ENCODE peak calls at places on chromosomes 4 and X, in six cellular contexts. O, R, Y, N, U and V are unnamed samples.

GRCh38 chr4:26525136-26525535 is 34.9 kb upstream of the CCKAR start:
- DNase-seq in Y (no peak), U (no peak), N (no peak), R (no peak), O (no peak), V (no peak)

GRCh38 chr4:148059617-148060180 is 327.8 kb downstream of the ARHGAP10 start:
- DNase-seq in O (no peak), U (no peak), R (no peak), N (no peak), Y (peak; percentile 42), V (no peak)

GRCh38 chr4:96593422-96593821 is 753.5 kb downstream of the PDHA2 start:
- DNase-seq in O (no peak), R (no peak), Y (no peak), U (no peak), N (peak; percentile 69), V (no peak)

GRCh38 chrX:45368705-45369104 is 168.0 kb upstream of the DIPK2B start:
- DNase-seq in O (no peak), R (no peak), U (no peak), Y (no peak), N (no peak), V (no peak)

GRCh38 chrX:338836-339400 is 20.3 kb upstream of the GTPBP6 start:
- DNase-seq in Y (no peak), U (no peak), R (no peak), O (no peak), N (no peak), V (no peak)

GRCh38 chr4:55078987-55079386 is 46.4 kb downstream of the KDR start:
- DNase-seq in R (no peak), O (no peak), N (no peak), U (no peak), Y (peak; percentile 76), V (peak; percentile 54)

GRCh38 chr4:56817840-56818491 is 3.5 kb downstream of the SPINK2 start:
- DNase-seq in Y (no peak), R (no peak), O (no peak), U (no peak), N (no peak), V (no peak)

GRCh38 chr4:46274717-46275116 is 115.2 kb downstream of the GABRA2 start:
- DNase-seq in R (no peak), U (no peak), N (no peak), Y (no peak), O (no peak), V (no peak)

GRCh38 chr4:177367336-177367735 is 57.7 kb downstream of the NEIL3 start:
- DNase-seq in Y (no peak), R (peak; percentile 17), O (no peak), N (no peak), U (no peak), V (no peak)

GRCh38 chr4:67873116-67873515 is 10.7 kb downstream of the TMPRSS11D start:
- DNase-seq in U (no peak), Y (no peak), N (no peak), O (no peak), R (no peak), V (no peak)

GRCh38 chr4:147837435-147837834 is 105.5 kb downstream of the ARHGAP10 start:
- DNase-seq in U (no peak), Y (no peak), O (no peak), R (peak; percentile 12), N (no peak), V (no peak)

GRCh38 chrX:71301195-71301924 is at the start of gene ITGB1BP2:
- DNase-seq in Y (peak; percentile 31), R (no peak), U (no peak), N (no peak), O (no peak), V (peak; percentile 44)

GRCh38 chrX:148504412-148504950 is 4.1 kb downstream of the AFF2 start:
- DNase-seq in R (no peak), U (no peak), N (no peak), Y (no peak), O (no peak), V (no peak)

GRCh38 chr4:105088110-105088879 is 58.4 kb upstream of the TET2 start:
- DNase-seq in N (no peak), O (no peak), R (peak; percentile 39), U (no peak), Y (no peak), V (peak; percentile 22)

GRCh38 chr4:182555997-182556418 is 312.8 kb downstream of the TENM3 start:
- DNase-seq in Y (no peak), R (no peak), O (no peak), U (no peak), N (peak; percentile 72), V (peak; percentile 18)

GRCh38 chr4:151238477-151238876 is 38.5 kb upstream of the PRSS48 start:
- DNase-seq in R (no peak), U (no peak), N (no peak), Y (no peak), O (no peak), V (no peak)

GRCh38 chrX:40266490-40267333 is 169.0 kb upstream of the BCOR start:
- DNase-seq in R (peak; percentile 72), N (peak; percentile 74), Y (peak; percentile 70), O (peak; percentile 55), U (peak; percentile 44), V (peak; percentile 58)

GRCh38 chr4:164997324-164997723 is 19.9 kb upstream of the TRIM61 start:
- DNase-seq in Y (no peak), R (no peak), U (no peak), O (no peak), N (no peak), V (no peak)

GRCh38 chrX:2576793-2577192 is 76.0 kb upstream of the DHRSX start:
- DNase-seq in O (no peak), N (no peak), Y (no peak), R (no peak), U (no peak), V (no peak)

GRCh38 chr4:189436207-189436606 is 504.5 kb upstream of the FRG1 start:
- DNase-seq in U (no peak), N (no peak), Y (no peak), R (no peak), O (no peak), V (no peak)

GRCh38 chrX:9943420-9943819 is 23.7 kb upstream of the CLDN34 start:
- DNase-seq in R (no peak), N (no peak), Y (no peak), U (no peak), O (no peak), V (no peak)

GRCh38 chr4:177442623-177443155 is 452 bp upstream of the AGA start:
- DNase-seq in N (peak; percentile 65), O (peak; percentile 7), U (no peak), Y (no peak), R (no peak), V (no peak)

GRCh38 chr4:174036111-174036510 is 247.4 kb downstream of the FBXO8 start:
- DNase-seq in N (peak; percentile 75), U (no peak), Y (no peak), O (no peak), R (no peak), V (no peak)

GRCh38 chr4:10421344-10422055 is 35.7 kb downstream of the ZNF518B start:
- DNase-seq in Y (no peak), U (no peak), N (no peak), O (no peak), R (no peak), V (no peak)

GRCh38 chr4:179292443-179292842 is 1850.2 kb upstream of the AGA start:
- DNase-seq in R (no peak), Y (no peak), U (no peak), O (no peak), N (no peak), V (no peak)

GRCh38 chr4:108743021-108743420 is 19.8 kb downstream of the ETNPPL start:
- DNase-seq in Y (no peak), N (no peak), U (no peak), R (no peak), O (no peak), V (no peak)

GRCh38 chr4:41172772-41173171 is 41.6 kb downstream of the APBB2 start:
- DNase-seq in U (no peak), Y (no peak), O (no peak), N (no peak), R (no peak), V (no peak)